ENCODE peak calls at places on chromosomes 2 and 18, in four cellular contexts. One of them, this sample, is unnamed.

GRCh38 chr2:164126960-164127359 is 391.2 kb upstream of the FIGN start:
- DNase-seq in K562: no peak
- DNase-seq in GM12878: no peak
- DNase-seq in HepG2: no peak
- DNase-seq in this sample: peak

GRCh38 chr18:57998461-57998860 is 45.6 kb upstream of the NEDD4L start:
- DNase-seq in K562: no peak
- DNase-seq in HepG2: peak
- DNase-seq in GM12878: no peak
- DNase-seq in this sample: peak

GRCh38 chr2:24837996-24838513 is 44.8 kb downstream of the CENPO start:
- DNase-seq in K562: no peak
- DNase-seq in GM12878: no peak
- DNase-seq in HepG2: no peak
- DNase-seq in this sample: no peak

GRCh38 chr2:173002751-173003541 is 72.7 kb upstream of the MAP3K20 start:
- DNase-seq in HepG2: peak
- DNase-seq in K562: no peak
- DNase-seq in GM12878: no peak
- DNase-seq in this sample: peak

GRCh38 chr2:190980630-190981214 is 33.2 kb downstream of the STAT1 start:
- DNase-seq in GM12878: no peak
- DNase-seq in HepG2: no peak
- DNase-seq in K562: no peak
- DNase-seq in this sample: no peak

GRCh38 chr2:47173986-47174730 is 19.1 kb upstream of the STPG4 start:
- DNase-seq in GM12878: no peak
- DNase-seq in K562: no peak
- DNase-seq in HepG2: no peak
- DNase-seq in this sample: no peak

GRCh38 chr2:197322729-197323720 is 12.4 kb upstream of the ANKRD44 start:
- DNase-seq in HepG2: peak
- DNase-seq in K562: no peak
- DNase-seq in GM12878: no peak
- DNase-seq in this sample: no peak

GRCh38 chr18:3293196-3293951 is 31.4 kb downstream of the MYL12B start:
- DNase-seq in GM12878: no peak
- DNase-seq in HepG2: no peak
- DNase-seq in K562: peak
- DNase-seq in this sample: no peak

GRCh38 chr18:9808530-9809241 is 77.1 kb upstream of the TXNDC2 start:
- DNase-seq in K562: peak
- DNase-seq in GM12878: no peak
- DNase-seq in HepG2: peak
- DNase-seq in this sample: no peak

GRCh38 chr18:69102959-69103358 is 297.7 kb upstream of the DOK6 start:
- DNase-seq in K562: no peak
- DNase-seq in HepG2: no peak
- DNase-seq in GM12878: no peak
- DNase-seq in this sample: no peak

GRCh38 chr2:233964581-233964980 is 47.4 kb downstream of the TRPM8 start:
- DNase-seq in HepG2: no peak
- DNase-seq in K562: no peak
- DNase-seq in GM12878: no peak
- DNase-seq in this sample: no peak

GRCh38 chr18:9803698-9804516 is 81.9 kb upstream of the TXNDC2 start:
- DNase-seq in HepG2: no peak
- DNase-seq in GM12878: no peak
- DNase-seq in K562: peak
- DNase-seq in this sample: no peak

GRCh38 chr2:64946737-64947090 is 42.5 kb upstream of the SLC1A4 start:
- DNase-seq in K562: no peak
- DNase-seq in HepG2: no peak
- DNase-seq in GM12878: no peak
- DNase-seq in this sample: no peak

DNA sequence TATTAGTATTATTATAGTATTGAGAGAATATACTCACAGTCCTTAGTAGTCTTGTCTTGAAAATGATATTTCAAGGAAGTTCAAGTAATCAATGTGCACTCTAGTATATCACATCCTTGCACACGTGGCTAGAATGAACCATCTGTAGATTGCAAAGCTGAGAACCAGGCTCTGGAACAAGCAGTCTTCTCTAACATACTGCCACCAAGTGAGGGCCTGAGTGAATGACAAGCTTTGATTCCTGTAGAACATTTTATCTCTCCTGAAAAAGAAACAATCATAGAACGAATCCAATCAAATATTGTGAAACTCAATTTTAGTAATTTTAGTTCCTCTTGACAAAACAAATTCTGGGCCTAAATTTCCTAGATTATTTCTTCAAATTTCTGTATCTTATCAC is 55.3 kb upstream of the SULT1C3 start:
- DNase-seq in K562: peak
- DNase-seq in HepG2: peak
- DNase-seq in GM12878: no peak
- DNase-seq in this sample: no peak
- TF ChIP-seq JUNB in K562: no peak
- TF ChIP-seq JUNB in HepG2: no peak
- TF ChIP-seq JUNB in GM12878: no peak
- TF ChIP-seq JUNB in this sample: no peak

GRCh38 chr2:215983581-215984351 is 29.6 kb downstream of the MREG start:
- DNase-seq in K562: no peak
- DNase-seq in GM12878: no peak
- DNase-seq in HepG2: no peak
- DNase-seq in this sample: no peak
- TF ChIP-seq EP300 in K562: no peak
- TF ChIP-seq EP300 in GM12878: no peak
- TF ChIP-seq EP300 in HepG2: no peak
- TF ChIP-seq EP300 in this sample: no peak

GRCh38 chr2:71611781-71612545 is 158.6 kb downstream of the DYSF start:
- DNase-seq in HepG2: no peak
- DNase-seq in GM12878: no peak
- DNase-seq in K562: no peak
- DNase-seq in this sample: no peak
- TF ChIP-seq JUNB in HepG2: no peak
- TF ChIP-seq JUNB in GM12878: no peak
- TF ChIP-seq JUNB in K562: no peak
- TF ChIP-seq JUNB in this sample: no peak

DNA sequence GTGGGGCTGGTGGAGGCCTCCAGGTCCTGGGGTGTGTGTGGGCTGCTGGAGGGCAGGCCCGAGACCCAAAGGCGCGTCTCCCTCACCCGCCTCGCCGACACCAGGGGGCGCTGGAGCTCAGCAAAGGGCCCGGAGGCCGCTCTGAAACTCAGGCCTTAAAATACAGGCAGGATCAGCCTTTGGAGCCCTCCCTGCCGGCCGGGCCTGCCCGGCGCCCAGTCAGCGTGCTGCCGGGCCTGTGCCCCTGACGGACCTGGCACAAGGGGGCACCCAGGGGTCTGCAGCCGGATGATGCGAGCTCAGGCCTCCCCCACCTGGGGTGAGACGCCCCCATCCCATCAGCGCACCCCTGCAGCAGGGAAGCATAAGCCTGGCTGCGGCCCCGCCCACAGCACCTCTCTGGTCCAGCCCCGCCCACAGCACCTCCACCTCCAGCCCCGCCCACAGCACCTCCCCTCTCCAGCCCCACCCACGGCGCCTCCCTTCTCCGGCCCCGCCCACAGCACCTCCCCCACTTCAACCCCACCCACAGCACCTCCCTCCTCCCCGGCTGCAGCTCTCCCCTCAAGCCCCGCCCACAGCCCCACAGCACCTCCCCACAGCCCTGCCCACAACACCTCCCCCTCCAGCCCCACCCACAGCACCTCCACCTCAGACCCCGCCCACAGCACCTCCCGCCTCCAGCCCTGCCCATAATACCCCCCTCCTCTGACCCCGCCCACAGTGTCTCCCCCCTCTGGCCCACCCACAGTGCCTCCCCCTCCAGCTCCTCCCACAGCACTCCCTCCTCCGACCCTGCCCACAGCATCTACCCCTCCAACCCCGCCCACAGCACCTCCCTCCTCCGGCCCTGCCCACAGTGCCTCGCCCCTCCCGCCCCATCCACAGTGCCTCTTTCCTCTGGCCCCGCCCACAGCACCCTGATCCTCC is 92.8 kb upstream of the OTOS start:
- DNase-seq in GM12878: no peak
- DNase-seq in K562: peak
- DNase-seq in HepG2: peak
- DNase-seq in this sample: peak
- TF ChIP-seq EP300 in GM12878: no peak
- TF ChIP-seq EP300 in K562: no peak
- TF ChIP-seq EP300 in HepG2: no peak
- TF ChIP-seq EP300 in this sample: no peak

GRCh38 chr2:96821113-96821512 is 5.0 kb downstream of the CNNM3 start:
- DNase-seq in HepG2: no peak
- DNase-seq in GM12878: no peak
- DNase-seq in K562: no peak
- DNase-seq in this sample: no peak
- TF ChIP-seq JUNB in HepG2: no peak
- TF ChIP-seq JUNB in GM12878: no peak
- TF ChIP-seq JUNB in K562: no peak
- TF ChIP-seq JUNB in this sample: no peak

GRCh38 chr2:188978291-188979081 is 4.3 kb downstream of the COL3A1 start:
- DNase-seq in GM12878: peak
- DNase-seq in HepG2: peak
- DNase-seq in K562: no peak
- DNase-seq in this sample: no peak
- TF ChIP-seq EP300 in GM12878: peak
- TF ChIP-seq EP300 in HepG2: no peak
- TF ChIP-seq EP300 in K562: no peak
- TF ChIP-seq EP300 in this sample: no peak

This sample was measured in A549.